ENCODE peak calls at places on chromosomes 1 and 21, in seven cellular contexts. U is DND-41, D is mucosa of descending colon, V is ovary, W is neural progenitor cell, R is body of pancreas, F is esophagus squamous epithelium. K is an unnamed sample.

GRCh38 chr1:21246905-21247642 is 43.2 kb downstream of the ECE1 start:
- DNase-seq in U (no peak), V (no peak), W (no peak), R (peak), F (no peak), D (no peak), K (no peak)

GRCh38 chr21:28099296-28099695 is 893.4 kb downstream of the LTN1 start:
- DNase-seq in V (peak), W (no peak), D (peak), F (no peak), U (no peak), R (peak), K (no peak)

GRCh38 chr1:39540504-39541031 is 36.0 kb downstream of the PABPC4 start:
- DNase-seq in V (no peak), U (no peak), R (no peak), F (peak), W (no peak), D (no peak), K (peak)

GRCh38 chr1:11571906-11572616 is 82.2 kb downstream of the FBXO2 start:
- DNase-seq in W (peak), D (no peak), F (no peak), R (no peak), V (no peak), U (peak), K (no peak)

GRCh38 chr1:228842094-228842775 is 107.0 kb downstream of the RHOU start:
- DNase-seq in W (no peak), R (peak), D (no peak), F (no peak), U (no peak), V (peak), K (no peak)

GRCh38 chr1:172269644-172270043 is 150.8 kb upstream of the C1orf105 start:
- DNase-seq in R (no peak), U (no peak), V (no peak), F (no peak), D (no peak), W (no peak), K (no peak)

GRCh38 chr1:112904071-112904830 is 51.7 kb downstream of the SLC16A1 start:
- DNase-seq in D (no peak), R (no peak), U (no peak), W (no peak), F (no peak), V (no peak), K (no peak)

GRCh38 chr1:208231929-208232360 is 12.2 kb downstream of the PLXNA2 start:
- DNase-seq in R (peak), U (no peak), F (no peak), W (peak), V (no peak), D (no peak), K (no peak)

GRCh38 chr1:97094257-97094972 is 372.8 kb downstream of the PTBP2 start:
- DNase-seq in D (no peak), R (no peak), F (no peak), W (peak), V (no peak), U (no peak), K (no peak)

GRCh38 chr1:29869802-29870201 is 633.5 kb downstream of the PTPRU start:
- DNase-seq in U (no peak), D (no peak), W (no peak), F (no peak), R (no peak), V (no peak), K (no peak)

GRCh38 chr1:155978325-155978972 is at the start of gene ARHGEF2:
- DNase-seq in W (peak), F (peak), U (peak), V (peak), R (peak), D (peak), K (peak)

GRCh38 chr1:180269848-180270766 is 40.0 kb downstream of the LHX4 start:
- DNase-seq in W (peak), V (no peak), R (no peak), U (no peak), F (no peak), D (peak), K (no peak)

GRCh38 chr1:62194651-62195282 is at the start of gene L1TD1:
- DNase-seq in W (peak), D (peak), F (no peak), V (no peak), R (no peak), U (no peak), K (no peak)

GRCh38 chr21:25898671-25899070 is 163.9 kb downstream of the GABPA start:
- DNase-seq in V (no peak), R (no peak), W (no peak), U (no peak), D (no peak), F (no peak), K (no peak)

GRCh38 chr1:229694053-229694693 is 68.1 kb downstream of the URB2 start:
- DNase-seq in U (peak), F (no peak), R (peak), D (peak), V (peak), W (peak), K (peak)

GRCh38 chr1:196143602-196144342 is 464.5 kb downstream of the KCNT2 start:
- DNase-seq in U (no peak), D (no peak), R (no peak), V (no peak), F (no peak), W (peak), K (no peak)
- TF ChIP-seq CTCF in U (peak), D (no peak), R (no peak), V (no peak), F (no peak), W (peak), K (no peak)

DNA sequence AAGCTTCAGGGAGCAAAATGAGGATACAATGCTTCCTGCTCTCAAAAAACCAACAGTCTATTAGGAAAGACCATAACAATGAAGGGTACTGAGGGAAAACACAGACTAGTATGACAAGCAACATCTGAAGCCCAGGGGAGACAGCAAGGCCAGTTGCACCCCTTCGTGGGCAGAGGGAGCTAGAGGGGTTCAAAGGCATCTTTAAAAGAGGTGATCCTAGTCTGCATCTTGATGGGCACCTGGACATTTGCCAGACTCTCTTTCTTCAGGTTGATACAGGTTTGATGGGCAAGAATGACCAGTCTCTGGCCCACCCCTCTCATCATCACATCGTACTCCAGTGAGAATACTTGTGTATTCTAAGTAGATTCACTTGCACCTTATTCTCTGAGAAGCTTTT is 177.7 kb downstream of the VAV3 start:
- DNase-seq in R (no peak), W (peak), F (no peak), U (peak), D (no peak), V (no peak), K (no peak)
- TF ChIP-seq CTCF in R (no peak), W (peak), F (no peak), U (peak), D (no peak), V (no peak), K (no peak)

GRCh38 chr1:42154685-42155084 is 1.5 kb downstream of the GUCA2B start:
- DNase-seq in W (no peak), F (no peak), R (no peak), U (no peak), D (no peak), V (no peak), K (no peak)

GRCh38 chr1:42155362-42155761 is 2.2 kb downstream of the GUCA2B start:
- DNase-seq in W (no peak), U (no peak), F (no peak), V (no peak), D (no peak), R (no peak), K (no peak)

GRCh38 chr1:42153598-42153995 is 387 bp downstream of the GUCA2B start:
- DNase-seq in U (no peak), V (no peak), F (no peak), R (no peak), W (no peak), D (peak), K (no peak)

GRCh38 chr1:42162181-42162580 is 2.4 kb downstream of the GUCA2A start:
- DNase-seq in R (no peak), V (no peak), F (no peak), D (no peak), W (no peak), U (no peak), K (no peak)

GRCh38 chr1:42157667-42158066 is 4.5 kb downstream of the GUCA2B start:
- DNase-seq in R (no peak), V (no peak), W (no peak), U (peak), F (no peak), D (no peak), K (no peak)
- TF ChIP-seq CTCF in R (no peak), V (no peak), W (no peak), U (peak), F (no peak), D (no peak), K (no peak)

DNA sequence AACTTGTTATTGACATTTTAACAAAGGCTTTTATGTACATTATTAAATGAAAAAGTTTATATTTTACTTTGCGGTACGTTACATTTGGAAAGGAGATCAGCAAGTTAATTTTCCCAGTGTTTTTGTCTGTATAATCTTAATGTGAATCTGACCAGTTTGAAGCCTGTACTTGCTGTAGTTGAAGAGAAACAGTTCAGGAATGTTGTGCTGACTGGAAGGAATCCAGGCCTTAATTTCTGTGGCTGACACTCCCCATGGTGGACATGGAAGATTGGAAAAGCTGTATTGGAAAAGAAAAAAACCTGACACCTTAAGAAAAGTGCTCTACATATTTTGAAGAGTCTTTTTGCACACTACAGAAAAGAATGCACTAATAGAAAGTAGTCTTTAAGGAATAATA is 15.5 kb downstream of the LEPR start:
- DNase-seq in D (no peak), R (no peak), V (no peak), F (no peak), W (no peak), U (no peak), K (no peak)
- TF ChIP-seq CTCF in D (no peak), R (no peak), V (no peak), F (no peak), W (no peak), U (no peak), K (no peak)

GRCh38 chr1:3858231-3858981 is 1.1 kb downstream of the DFFB start:
- DNase-seq in W (peak), F (no peak), U (no peak), D (peak), R (peak), V (peak), K (peak)
- TF ChIP-seq CTCF in W (no peak), F (no peak), U (peak), D (no peak), R (no peak), V (no peak), K (no peak)

K was measured in left lung.